ENCODE peak calls at places on chromosomes 6 and 20, in four cellular contexts. One of them, this sample, is unnamed. For H3K4me1, the result is how much of the 10 kb centered on the place peaks cover.

GRCh38 chr20:17345321-17345720 is 118.5 kb downstream of the PCSK2 start:
- DNase-seq in fibroblast of lung: peak
- DNase-seq in endothelial cell of umbilical vein: no peak
- DNase-seq in pancreas: no peak
- DNase-seq in this sample: no peak

GRCh38 chr20:50111120-50111828 is 1.7 kb downstream of the UBE2V1 start:
- DNase-seq in fibroblast of lung: no peak
- DNase-seq in endothelial cell of umbilical vein: no peak
- DNase-seq in pancreas: no peak
- DNase-seq in this sample: peak

GRCh38 chr20:16476032-16476431 is 97.2 kb downstream of the KIF16B start:
- DNase-seq in fibroblast of lung: peak
- DNase-seq in endothelial cell of umbilical vein: peak
- DNase-seq in pancreas: no peak
- DNase-seq in this sample: peak

GRCh38 chr6:137277971-137278602 is 58.9 kb upstream of the IFNGR1 start:
- DNase-seq in fibroblast of lung: peak
- DNase-seq in endothelial cell of umbilical vein: peak
- DNase-seq in pancreas: no peak
- DNase-seq in this sample: peak

GRCh38 chr6:32854376-32855178 is 585 bp downstream of the PSMB9 start:
- DNase-seq in fibroblast of lung: peak
- DNase-seq in endothelial cell of umbilical vein: no peak
- DNase-seq in pancreas: peak
- DNase-seq in this sample: no peak

GRCh38 chr20:2814587-2815051 is at the start of gene C20orf141:
- DNase-seq in fibroblast of lung: peak
- DNase-seq in endothelial cell of umbilical vein: peak
- DNase-seq in pancreas: no peak
- DNase-seq in this sample: no peak

GRCh38 chr20:44504402-44505309 is 17.2 kb downstream of the SERINC3 start:
- DNase-seq in fibroblast of lung: no peak
- DNase-seq in endothelial cell of umbilical vein: no peak
- DNase-seq in pancreas: no peak
- DNase-seq in this sample: no peak

GRCh38 chr20:4519530-4519929 is 202.2 kb upstream of the PRND start:
- DNase-seq in fibroblast of lung: no peak
- DNase-seq in endothelial cell of umbilical vein: peak
- DNase-seq in pancreas: no peak
- DNase-seq in this sample: no peak

GRCh38 chr6:107538856-107539387 is 49.0 kb downstream of the SOBP start:
- DNase-seq in fibroblast of lung: no peak
- DNase-seq in endothelial cell of umbilical vein: no peak
- DNase-seq in pancreas: no peak
- DNase-seq in this sample: no peak

GRCh38 chr6:29845405-29846006 is 17.9 kb downstream of the HLA-G start:
- DNase-seq in fibroblast of lung: no peak
- DNase-seq in endothelial cell of umbilical vein: no peak
- DNase-seq in pancreas: no peak
- DNase-seq in this sample: no peak

GRCh38 chr20:44720617-44720993 is 5.4 kb downstream of the CCN5 start:
- DNase-seq in fibroblast of lung: peak
- DNase-seq in endothelial cell of umbilical vein: no peak
- DNase-seq in pancreas: no peak
- DNase-seq in this sample: peak

GRCh38 chr6:92790381-92790780 is 629.0 kb downstream of the EPHA7 start:
- DNase-seq in fibroblast of lung: no peak
- DNase-seq in endothelial cell of umbilical vein: no peak
- DNase-seq in pancreas: no peak
- DNase-seq in this sample: peak

GRCh38 chr6:157644043-157644810 is 178.8 kb upstream of the SNX9 start:
- DNase-seq in fibroblast of lung: peak
- DNase-seq in endothelial cell of umbilical vein: peak
- DNase-seq in pancreas: no peak
- DNase-seq in this sample: peak

GRCh38 chr20:7959484-7959883 is 19.2 kb upstream of the HAO1 start:
- DNase-seq in fibroblast of lung: no peak
- DNase-seq in endothelial cell of umbilical vein: no peak
- DNase-seq in pancreas: no peak
- DNase-seq in this sample: no peak

GRCh38 chr20:22805219-22805618 is 220.8 kb upstream of the FOXA2 start:
- DNase-seq in fibroblast of lung: peak
- DNase-seq in endothelial cell of umbilical vein: peak
- DNase-seq in pancreas: no peak
- DNase-seq in this sample: peak

GRCh38 chr6:154482858-154483257 is 27.6 kb downstream of the CNKSR3 start:
- DNase-seq in fibroblast of lung: peak
- DNase-seq in endothelial cell of umbilical vein: peak
- DNase-seq in pancreas: no peak
- DNase-seq in this sample: no peak

GRCh38 chr6:130524552-130524951 is 158.7 kb downstream of the TMEM200A start:
- DNase-seq in fibroblast of lung: no peak
- DNase-seq in endothelial cell of umbilical vein: no peak
- DNase-seq in pancreas: no peak
- DNase-seq in this sample: no peak

GRCh38 chr6:52595796-52596130 is 18.9 kb upstream of the TRAM2 start:
- DNase-seq in fibroblast of lung: no peak
- DNase-seq in endothelial cell of umbilical vein: no peak
- DNase-seq in pancreas: no peak
- DNase-seq in this sample: no peak

GRCh38 chr6:117485433-117485832 is 3.0 kb downstream of the DCBLD1 start:
- DNase-seq in fibroblast of lung: no peak
- DNase-seq in endothelial cell of umbilical vein: peak
- DNase-seq in pancreas: no peak
- DNase-seq in this sample: no peak

GRCh38 chr20:24811020-24811419 is 138.0 kb upstream of the CST7 start:
- DNase-seq in fibroblast of lung: no peak
- DNase-seq in endothelial cell of umbilical vein: no peak
- DNase-seq in pancreas: no peak
- DNase-seq in this sample: no peak

GRCh38 chr20:37340998-37341397 is 4.9 kb upstream of the SRC start:
- DNase-seq in fibroblast of lung: no peak
- DNase-seq in endothelial cell of umbilical vein: no peak
- DNase-seq in pancreas: no peak
- DNase-seq in this sample: no peak

GRCh38 chr20:48139262-48140041 is 354.2 kb upstream of the SULF2 start:
- DNase-seq in fibroblast of lung: no peak
- DNase-seq in endothelial cell of umbilical vein: no peak
- DNase-seq in pancreas: no peak
- DNase-seq in this sample: no peak

GRCh38 chr6:26097268-26097875 is 10.1 kb downstream of the HFE start:
- DNase-seq in fibroblast of lung: peak
- DNase-seq in endothelial cell of umbilical vein: peak
- DNase-seq in pancreas: peak
- DNase-seq in this sample: peak

GRCh38 chr20:37384683-37385174 is 38.8 kb downstream of the SRC start:
- DNase-seq in fibroblast of lung: peak
- DNase-seq in endothelial cell of umbilical vein: peak
- DNase-seq in pancreas: no peak
- DNase-seq in this sample: peak

GRCh38 chr20:62936996-62937352 is 973 bp upstream of the GID8 start:
- DNase-seq in fibroblast of lung: peak
- DNase-seq in endothelial cell of umbilical vein: peak
- DNase-seq in pancreas: no peak
- DNase-seq in this sample: no peak

GRCh38 chr6:28742668-28743270 is 181.0 kb downstream of the TRIM27 start:
- DNase-seq in fibroblast of lung: peak
- DNase-seq in endothelial cell of umbilical vein: peak
- DNase-seq in pancreas: no peak
- DNase-seq in this sample: peak

GRCh38 chr6:104956663-104957294 is at the start of gene LIN28B:
- DNase-seq in fibroblast of lung: no peak
- DNase-seq in endothelial cell of umbilical vein: no peak
- DNase-seq in pancreas: no peak
- DNase-seq in this sample: peak

GRCh38 chr6:45927421-45928234 is 88.0 kb downstream of the CLIC5 start:
- DNase-seq in fibroblast of lung: no peak
- DNase-seq in endothelial cell of umbilical vein: no peak
- DNase-seq in pancreas: no peak
- DNase-seq in this sample: no peak

GRCh38 chr6:106894978-106895702 is 79.4 kb downstream of the CD24 start:
- DNase-seq in fibroblast of lung: no peak
- DNase-seq in endothelial cell of umbilical vein: peak
- DNase-seq in pancreas: peak
- DNase-seq in this sample: no peak

GRCh38 chr6:10528170-10528981 is 7.2 kb downstream of the GCNT2 start:
- DNase-seq in fibroblast of lung: peak
- DNase-seq in endothelial cell of umbilical vein: peak
- DNase-seq in pancreas: peak
- DNase-seq in this sample: no peak

GRCh38 chr6:40395066-40395697 is 192.0 kb downstream of the LRFN2 start:
- DNase-seq in fibroblast of lung: no peak
- DNase-seq in endothelial cell of umbilical vein: no peak
- DNase-seq in pancreas: peak
- DNase-seq in this sample: no peak

GRCh38 chr20:33518071-33518470 is 28.2 kb downstream of the CBFA2T2 start:
- DNase-seq in fibroblast of lung: peak
- DNase-seq in endothelial cell of umbilical vein: peak
- DNase-seq in pancreas: no peak
- DNase-seq in this sample: peak

GRCh38 chr20:64246616-64247311 is 8.8 kb upstream of the PCMTD2 start:
- DNase-seq in fibroblast of lung: no peak
- DNase-seq in endothelial cell of umbilical vein: no peak
- DNase-seq in pancreas: no peak
- DNase-seq in this sample: no peak

GRCh38 chr6:123127807-123128206 is 131.8 kb downstream of the CLVS2 start:
- DNase-seq in fibroblast of lung: no peak
- DNase-seq in endothelial cell of umbilical vein: no peak
- DNase-seq in pancreas: no peak
- DNase-seq in this sample: no peak

GRCh38 chr6:25392372-25392771 is 113.2 kb downstream of the CARMIL1 start:
- DNase-seq in fibroblast of lung: peak
- DNase-seq in endothelial cell of umbilical vein: no peak
- DNase-seq in pancreas: no peak
- DNase-seq in this sample: peak

GRCh38 chr20:59827138-59828056 is 106.0 kb downstream of the SYCP2 start:
- DNase-seq in fibroblast of lung: no peak
- DNase-seq in endothelial cell of umbilical vein: no peak
- DNase-seq in pancreas: no peak
- DNase-seq in this sample: no peak

GRCh38 chr6:157235600-157236039 is 87.7 kb downstream of the TMEM242 start:
- DNase-seq in fibroblast of lung: peak
- DNase-seq in endothelial cell of umbilical vein: peak
- DNase-seq in pancreas: peak
- DNase-seq in this sample: peak

GRCh38 chr6:27562027-27562410 is 89.1 kb upstream of the ZNF184 start:
- DNase-seq in fibroblast of lung: no peak
- DNase-seq in endothelial cell of umbilical vein: no peak
- DNase-seq in pancreas: no peak
- DNase-seq in this sample: no peak

GRCh38 chr6:72111611-72112010 is 225.3 kb downstream of the RIMS1 start:
- DNase-seq in fibroblast of lung: no peak
- DNase-seq in endothelial cell of umbilical vein: no peak
- DNase-seq in pancreas: no peak
- DNase-seq in this sample: no peak

GRCh38 chr6:20424679-20425078 is 23.0 kb downstream of the E2F3 start:
- DNase-seq in fibroblast of lung: peak
- DNase-seq in endothelial cell of umbilical vein: no peak
- DNase-seq in pancreas: no peak
- DNase-seq in this sample: no peak
- H3K4me3 ChIP-seq in fibroblast of lung: no peak
- H3K4me3 ChIP-seq in endothelial cell of umbilical vein: no peak
- H3K4me3 ChIP-seq in pancreas: no peak
- H3K4me3 ChIP-seq in this sample: no peak

GRCh38 chr6:3063733-3064700 is 4.3 kb upstream of the RIPK1 start:
- DNase-seq in fibroblast of lung: peak
- DNase-seq in endothelial cell of umbilical vein: peak
- DNase-seq in pancreas: peak
- DNase-seq in this sample: peak
- H3K4me1 ChIP-seq in fibroblast of lung: under half
- H3K4me1 ChIP-seq in endothelial cell of umbilical vein: under half
- H3K4me1 ChIP-seq in pancreas: under half
- H3K4me1 ChIP-seq in this sample: under half

GRCh38 chr6:126826315-126826714 is 292.2 kb upstream of the RSPO3 start:
- DNase-seq in fibroblast of lung: no peak
- DNase-seq in endothelial cell of umbilical vein: no peak
- DNase-seq in pancreas: no peak
- DNase-seq in this sample: no peak

GRCh38 chr6:126821706-126822105 is 296.8 kb upstream of the RSPO3 start:
- DNase-seq in fibroblast of lung: no peak
- DNase-seq in endothelial cell of umbilical vein: no peak
- DNase-seq in pancreas: no peak
- DNase-seq in this sample: no peak

GRCh38 chr6:126820617-126821016 is 297.9 kb upstream of the RSPO3 start:
- DNase-seq in fibroblast of lung: no peak
- DNase-seq in endothelial cell of umbilical vein: no peak
- DNase-seq in pancreas: no peak
- DNase-seq in this sample: no peak

GRCh38 chr6:126824226-126824625 is 294.2 kb upstream of the RSPO3 start:
- DNase-seq in fibroblast of lung: no peak
- DNase-seq in endothelial cell of umbilical vein: no peak
- DNase-seq in pancreas: no peak
- DNase-seq in this sample: no peak

GRCh38 chr6:126824815-126825214 is 293.7 kb upstream of the RSPO3 start:
- DNase-seq in fibroblast of lung: no peak
- DNase-seq in endothelial cell of umbilical vein: no peak
- DNase-seq in pancreas: no peak
- DNase-seq in this sample: no peak
- TF ChIP-seq CTCF in fibroblast of lung: no peak
- TF ChIP-seq CTCF in endothelial cell of umbilical vein: no peak
- TF ChIP-seq CTCF in pancreas: no peak
- TF ChIP-seq CTCF in this sample: no peak

DNA sequence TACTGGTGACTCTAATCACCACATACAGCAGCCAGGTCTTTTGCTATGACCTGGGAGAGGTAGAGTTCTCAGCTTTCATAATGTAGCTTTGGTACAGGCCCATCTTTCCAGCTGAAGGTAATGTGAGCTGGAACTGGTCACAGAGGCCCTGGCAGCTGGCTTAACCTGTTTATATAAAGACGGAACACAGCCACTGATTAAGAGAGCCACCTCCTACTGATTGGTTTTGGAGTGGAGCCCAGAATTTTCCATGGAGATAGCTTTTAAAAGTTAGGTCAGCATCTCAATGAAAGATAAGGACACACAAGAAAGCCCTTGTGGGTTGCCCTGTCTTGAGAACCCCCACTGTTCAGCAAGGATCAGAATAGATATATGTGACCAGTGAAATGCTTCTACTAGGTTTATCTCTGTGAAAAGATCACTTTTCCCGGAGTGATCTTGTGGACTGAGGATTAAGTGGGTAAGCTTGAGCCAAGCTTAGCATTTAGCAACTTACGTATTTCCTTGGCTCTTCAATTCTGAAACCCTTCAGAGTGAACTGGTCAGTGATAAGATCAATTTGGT is 213.7 kb upstream of the CITED2 start:
- DNase-seq in fibroblast of lung: peak
- DNase-seq in endothelial cell of umbilical vein: peak
- DNase-seq in pancreas: peak
- DNase-seq in this sample: peak
- H3K4me3 ChIP-seq in fibroblast of lung: no peak
- H3K4me3 ChIP-seq in endothelial cell of umbilical vein: no peak
- H3K4me3 ChIP-seq in pancreas: no peak
- H3K4me3 ChIP-seq in this sample: no peak

This sample was measured in cardiac muscle cell.